ENCODE peak calls at places on chromosomes 1 and 21, in six cellular contexts. One of them, this sample, is unnamed.

GRCh38 chr1:234848972-234849641 is 239.1 kb upstream of the IRF2BP2 start:
- DNase-seq in B cell: no peak
- DNase-seq in GM12891: no peak
- DNase-seq in HTR-8/SVneo: no peak
- DNase-seq in mucosa of gallbladder: no peak
- DNase-seq in neuronal stem cell: no peak
- DNase-seq in this sample: no peak

GRCh38 chr21:26709090-26709489 is 136.0 kb upstream of the CYYR1 start:
- DNase-seq in HTR-8/SVneo: no peak
- DNase-seq in GM12891: no peak
- DNase-seq in mucosa of gallbladder: no peak
- DNase-seq in neuronal stem cell: no peak
- DNase-seq in B cell: no peak
- DNase-seq in this sample: no peak

GRCh38 chr1:26049531-26050254 is 3.8 kb upstream of the SLC30A2 start:
- DNase-seq in neuronal stem cell: no peak
- DNase-seq in B cell: no peak
- DNase-seq in HTR-8/SVneo: no peak
- DNase-seq in GM12891: no peak
- DNase-seq in mucosa of gallbladder: peak; percentile 77
- DNase-seq in this sample: peak; percentile 56

GRCh38 chr1:115545791-115546733 is 95.7 kb upstream of the VANGL1 start:
- DNase-seq in mucosa of gallbladder: peak; percentile 50
- DNase-seq in B cell: no peak
- DNase-seq in neuronal stem cell: no peak
- DNase-seq in GM12891: no peak
- DNase-seq in HTR-8/SVneo: peak; percentile 81
- DNase-seq in this sample: peak; percentile 60

GRCh38 chr1:116508984-116509980 is 61.5 kb downstream of the CD58 start:
- DNase-seq in B cell: no peak
- DNase-seq in GM12891: no peak
- DNase-seq in neuronal stem cell: no peak
- DNase-seq in HTR-8/SVneo: no peak
- DNase-seq in mucosa of gallbladder: peak; percentile 51
- DNase-seq in this sample: no peak

GRCh38 chr1:15141933-15142647 is 11.5 kb upstream of the TMEM51 start:
- DNase-seq in B cell: no peak
- DNase-seq in GM12891: no peak
- DNase-seq in neuronal stem cell: no peak
- DNase-seq in HTR-8/SVneo: peak; percentile 22
- DNase-seq in mucosa of gallbladder: peak; percentile 16
- DNase-seq in this sample: no peak

GRCh38 chr1:15303912-15304311 is 56.9 kb downstream of the FHAD1 start:
- DNase-seq in HTR-8/SVneo: no peak
- DNase-seq in neuronal stem cell: no peak
- DNase-seq in mucosa of gallbladder: no peak
- DNase-seq in B cell: no peak
- DNase-seq in GM12891: no peak
- DNase-seq in this sample: no peak

GRCh38 chr1:24155011-24155782 is 12.3 kb upstream of the IL22RA1 start:
- DNase-seq in B cell: no peak
- DNase-seq in mucosa of gallbladder: peak; percentile 30
- DNase-seq in HTR-8/SVneo: no peak
- DNase-seq in neuronal stem cell: no peak
- DNase-seq in GM12891: no peak
- DNase-seq in this sample: peak; percentile 91

GRCh38 chr1:19665456-19666138 is 922 bp downstream of the HTR6 start:
- DNase-seq in GM12891: no peak
- DNase-seq in HTR-8/SVneo: no peak
- DNase-seq in B cell: no peak
- DNase-seq in neuronal stem cell: no peak
- DNase-seq in mucosa of gallbladder: no peak
- DNase-seq in this sample: no peak

GRCh38 chr1:71521655-71522264 is 440.9 kb upstream of the ZRANB2 start:
- DNase-seq in neuronal stem cell: peak; percentile 8
- DNase-seq in HTR-8/SVneo: no peak
- DNase-seq in GM12891: no peak
- DNase-seq in B cell: no peak
- DNase-seq in mucosa of gallbladder: peak; percentile 38
- DNase-seq in this sample: peak; percentile 28

GRCh38 chr1:114780344-114781226 is at the start of gene SIKE1:
- DNase-seq in B cell: peak; percentile 94
- DNase-seq in HTR-8/SVneo: peak; percentile 82
- DNase-seq in mucosa of gallbladder: peak; percentile 95
- DNase-seq in neuronal stem cell: peak; percentile 82
- DNase-seq in GM12891: peak; percentile 79
- DNase-seq in this sample: peak; percentile 94

GRCh38 chr21:38729745-38730401 is 75.9 kb upstream of the ETS2 start:
- DNase-seq in GM12891: no peak
- DNase-seq in HTR-8/SVneo: no peak
- DNase-seq in mucosa of gallbladder: no peak
- DNase-seq in neuronal stem cell: no peak
- DNase-seq in B cell: no peak
- DNase-seq in this sample: no peak

GRCh38 chr1:17752356-17752755 is 2.8 kb upstream of the ACTL8 start:
- DNase-seq in HTR-8/SVneo: no peak
- DNase-seq in B cell: no peak
- DNase-seq in GM12891: no peak
- DNase-seq in neuronal stem cell: no peak
- DNase-seq in mucosa of gallbladder: no peak
- DNase-seq in this sample: no peak

GRCh38 chr1:45545019-45545493 is 5.6 kb upstream of the AKR1A1 start:
- DNase-seq in HTR-8/SVneo: no peak
- DNase-seq in B cell: no peak
- DNase-seq in neuronal stem cell: no peak
- DNase-seq in GM12891: no peak
- DNase-seq in mucosa of gallbladder: no peak
- DNase-seq in this sample: peak; percentile 34

GRCh38 chr1:231337472-231338269 is at the start of gene EXOC8:
- DNase-seq in mucosa of gallbladder: peak; percentile 97
- DNase-seq in neuronal stem cell: peak; percentile 99
- DNase-seq in B cell: peak; percentile 99
- DNase-seq in HTR-8/SVneo: peak; percentile 98
- DNase-seq in GM12891: peak; percentile 86
- DNase-seq in this sample: peak; percentile 97

GRCh38 chr1:6027591-6027990 is 18.1 kb upstream of the KCNAB2 start:
- DNase-seq in neuronal stem cell: no peak
- DNase-seq in B cell: peak; percentile 36
- DNase-seq in GM12891: no peak
- DNase-seq in HTR-8/SVneo: no peak
- DNase-seq in mucosa of gallbladder: no peak
- DNase-seq in this sample: no peak

GRCh38 chr1:33256701-33257387 is 552 bp downstream of the ZNF362 start:
- DNase-seq in GM12891: peak; percentile 48
- DNase-seq in HTR-8/SVneo: no peak
- DNase-seq in neuronal stem cell: no peak
- DNase-seq in B cell: peak; percentile 62
- DNase-seq in mucosa of gallbladder: peak; percentile 76
- DNase-seq in this sample: peak; percentile 56

GRCh38 chr1:20343149-20343936 is 52.7 kb downstream of the VWA5B1 start:
- DNase-seq in mucosa of gallbladder: peak; percentile 61
- DNase-seq in neuronal stem cell: peak; percentile 76
- DNase-seq in GM12891: peak; percentile 58
- DNase-seq in HTR-8/SVneo: no peak
- DNase-seq in B cell: peak; percentile 73
- DNase-seq in this sample: peak; percentile 37

This sample was measured in thyroid gland.